ENCODE peak calls at places on chromosome 11, in ten cellular contexts. J is A549; M is stomach; X is astrocyte of the spinal cord; D is pancreas; P is right lobe of liver; W is psoas muscle; K is CD8-positive, alpha-beta T cell; A is kidney; Z is AG10803. O is an unnamed sample.

GRCh38 chr11:107623183-107623582 is 32.2 kb downstream of the ELMOD1 start:
- DNase-seq in A (no peak), X (peak; percentile 7), J (no peak), P (peak; percentile 29), W (peak; percentile 18), D (no peak), Z (peak; percentile 27), M (no peak), K (no peak), O (no peak)

GRCh38 chr11:123195182-123196059 is at the start of gene CLMP:
- DNase-seq in P (no peak), X (peak; percentile 69), Z (peak; percentile 66), J (no peak), D (no peak), K (no peak), M (no peak), A (peak; percentile 89), W (peak; percentile 69), O (peak; percentile 69)

GRCh38 chr11:65308281-65308891 is 6.3 kb upstream of the CDC42EP2 start:
- DNase-seq in W (no peak), Z (no peak), D (peak; percentile 39), K (no peak), P (peak; percentile 62), M (peak; percentile 40), A (peak; percentile 82), X (no peak), J (no peak), O (peak; percentile 35)

GRCh38 chr11:76609736-76610370 is 60.7 kb downstream of the LRRC32 start:
- DNase-seq in X (peak; percentile 79), Z (peak; percentile 81), M (no peak), D (no peak), A (no peak), P (no peak), W (no peak), K (no peak), J (no peak), O (peak; percentile 75)

GRCh38 chr11:47565340-47566165 is at the start of gene PTPMT1:
- DNase-seq in J (peak; percentile 70), M (peak; percentile 77), D (peak; percentile 78), P (peak; percentile 76), A (peak; percentile 94), K (peak; percentile 48), Z (peak; percentile 69), X (peak; percentile 61), W (peak; percentile 83), O (peak; percentile 68)

GRCh38 chr11:12287009-12287373 is 90.4 kb upstream of the PARVA start:
- DNase-seq in A (peak; percentile 85), Z (peak; percentile 97), D (no peak), X (peak; percentile 98), J (peak; percentile 86), P (no peak), K (no peak), M (peak; percentile 24), W (peak; percentile 46), O (peak; percentile 97)

GRCh38 chr11:86745571-86745970 is 54.8 kb upstream of the PRSS23 start:
- DNase-seq in P (no peak), D (no peak), Z (no peak), J (no peak), W (no peak), A (no peak), M (no peak), X (no peak), K (no peak), O (no peak)

GRCh38 chr11:123682976-123683375 is 28.6 kb upstream of the SCN3B start:
- DNase-seq in J (no peak), D (no peak), K (no peak), Z (no peak), M (no peak), P (no peak), A (no peak), X (no peak), W (no peak), O (no peak)

GRCh38 chr11:120816711-120817110 is 207.2 kb upstream of the TBCEL start:
- DNase-seq in A (no peak), Z (no peak), P (no peak), M (no peak), D (no peak), K (no peak), X (no peak), W (no peak), J (no peak), O (no peak)

GRCh38 chr11:120817131-120817530 is 206.8 kb upstream of the TBCEL start:
- DNase-seq in M (no peak), J (no peak), A (no peak), D (no peak), W (no peak), Z (no peak), X (no peak), K (no peak), P (no peak), O (no peak)

GRCh38 chr11:120816176-120816575 is 207.7 kb upstream of the TBCEL start:
- DNase-seq in D (no peak), M (no peak), K (no peak), W (no peak), P (no peak), Z (no peak), A (no peak), J (no peak), X (no peak), O (no peak)

GRCh38 chr11:120814531-120815259 is 209.2 kb upstream of the TBCEL start:
- DNase-seq in Z (no peak), W (no peak), K (no peak), A (no peak), P (no peak), D (no peak), X (no peak), M (no peak), J (no peak), O (no peak)

GRCh38 chr11:120815260-120816100 is 208.4 kb upstream of the TBCEL start:
- DNase-seq in P (no peak), J (no peak), A (no peak), W (no peak), M (no peak), Z (no peak), K (no peak), X (no peak), D (no peak), O (no peak)
- TF ChIP-seq CTCF in P (no peak), J (no peak), A (no peak), W (no peak), M (no peak), Z (no peak), K (no peak), X (peak; percentile 0), D (no peak), O (peak; percentile 2)

GRCh38 chr11:94776351-94777321 is 8.5 kb downstream of the AMOTL1 start:
- DNase-seq in W (peak; percentile 42), X (peak; percentile 74), Z (peak; percentile 66), K (no peak), D (no peak), A (no peak), M (peak; percentile 29), P (no peak), J (peak; percentile 17), O (peak; percentile 61)

GRCh38 chr11:94782446-94782845 is 14.3 kb downstream of the AMOTL1 start:
- DNase-seq in W (no peak), M (no peak), D (no peak), K (no peak), J (no peak), P (no peak), Z (peak; percentile 77), X (no peak), A (no peak), O (no peak)

GRCh38 chr11:94784884-94785283 is 16.7 kb downstream of the AMOTL1 start:
- DNase-seq in D (no peak), J (no peak), K (no peak), A (no peak), X (no peak), P (no peak), Z (no peak), W (no peak), M (no peak), O (no peak)

GRCh38 chr11:94781822-94782221 is 13.7 kb downstream of the AMOTL1 start:
- DNase-seq in D (no peak), P (no peak), X (peak; percentile 58), J (no peak), W (no peak), Z (peak; percentile 64), A (no peak), K (no peak), M (no peak), O (peak; percentile 79)

GRCh38 chr11:94780432-94780831 is 12.3 kb downstream of the AMOTL1 start:
- DNase-seq in A (no peak), Z (no peak), M (no peak), X (no peak), W (no peak), J (no peak), P (no peak), K (no peak), D (no peak), O (no peak)
- H3K4me3 ChIP-seq in A (no peak overlapping the region), Z (peak overlapping the region; percentile 25), M (no peak overlapping the region), X (no peak overlapping the region), W (no peak overlapping the region), J (no peak overlapping the region), P (no peak overlapping the region), K (no peak overlapping the region), D (no peak overlapping the region), O (peak overlapping the region; percentile 20)

DNA sequence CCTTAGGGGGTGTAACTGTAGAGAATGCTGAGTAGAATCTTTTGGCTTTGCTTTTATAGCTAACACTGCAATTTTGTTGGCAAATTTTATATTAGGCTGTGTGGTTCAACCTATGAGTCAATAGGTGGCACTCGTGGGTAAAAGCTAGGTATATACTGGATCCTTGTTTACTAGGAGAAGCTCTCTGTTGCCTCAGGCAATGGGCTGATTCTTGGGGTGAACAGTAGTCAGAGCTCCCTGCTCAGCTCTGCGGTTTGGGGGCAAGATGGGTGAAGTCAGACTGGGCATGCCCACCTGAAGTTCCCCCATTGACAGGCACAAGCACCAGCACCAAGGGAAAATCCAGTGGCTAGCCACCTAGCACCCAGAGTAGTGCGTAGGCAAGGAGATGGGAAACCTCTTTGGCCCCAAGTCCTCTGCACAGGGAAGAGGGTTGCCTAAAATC is 238.7 kb downstream of the FAM181B start:
- DNase-seq in P (no peak), A (no peak), M (no peak), K (no peak), X (no peak), Z (no peak), J (peak; percentile 10), W (no peak), D (no peak), O (no peak)
- TF ChIP-seq CTCF in P (no peak), A (no peak), M (no peak), K (no peak), X (peak; percentile 4), Z (no peak), J (no peak), W (no peak), D (no peak), O (no peak)

GRCh38 chr11:75334976-75335375 is 16.5 kb downstream of the ARRB1 start:
- DNase-seq in D (no peak), M (no peak), A (no peak), P (no peak), W (no peak), Z (no peak), J (no peak), X (peak; percentile 29), K (no peak), O (peak; percentile 69)

GRCh38 chr11:75337195-75337654 is 14.2 kb downstream of the ARRB1 start:
- DNase-seq in A (no peak), D (no peak), Z (peak; percentile 28), X (no peak), P (no peak), W (peak; percentile 48), M (no peak), K (no peak), J (peak; percentile 50), O (no peak)

GRCh38 chr11:75341583-75341982 is 9.9 kb downstream of the ARRB1 start:
- DNase-seq in J (no peak), W (no peak), P (no peak), A (no peak), M (no peak), X (no peak), D (no peak), Z (no peak), K (no peak), O (no peak)

GRCh38 chr11:75339685-75340409 is 11.6 kb downstream of the ARRB1 start:
- DNase-seq in J (peak; percentile 58), W (no peak), D (no peak), X (no peak), Z (no peak), A (no peak), P (no peak), K (no peak), M (no peak), O (no peak)

GRCh38 chr11:75338516-75339218 is 12.8 kb downstream of the ARRB1 start:
- DNase-seq in A (no peak), W (no peak), M (no peak), J (no peak), X (no peak), D (no peak), P (no peak), Z (peak; percentile 32), K (no peak), O (peak; percentile 73)
- H3K4me3 ChIP-seq in A (no peak overlapping the region), W (no peak overlapping the region), M (no peak overlapping the region), J (no peak overlapping the region), X (no peak overlapping the region), D (no peak overlapping the region), P (no peak overlapping the region), Z (no peak overlapping the region), K (no peak overlapping the region), O (no peak overlapping the region)

O was measured in choroid plexus epithelial cell.